ENCODE peak calls at places on chromosomes 5 and 9, in five cellular contexts. A, Z, Q, U and S are unnamed samples.
A peak's percentile ranks its signal among the peaks of the same experiment; 100 is the strongest.

GRCh38 chr5:180786398-180787005 is 16.1 kb downstream of the MGAT1 start:
- DNase-seq in A (peak; percentile 52), Z (no peak), Q (no peak), U (no peak), S (no peak)

GRCh38 chr9:81256368-81256767 is 433.0 kb downstream of the TLE1 start:
- DNase-seq in A (no peak), Z (no peak), Q (no peak), U (no peak), S (no peak)

GRCh38 chr5:66307647-66308257 is 163.7 kb downstream of the SREK1 start:
- DNase-seq in A (no peak), Z (peak; percentile 72), Q (no peak), U (peak; percentile 83), S (peak; percentile 14)

GRCh38 chr5:157116483-157116954 is 7.7 kb upstream of the HAVCR2 start:
- DNase-seq in A (no peak), Z (peak; percentile 61), Q (no peak), U (no peak), S (no peak)

GRCh38 chr9:37622462-37622861 is 28.3 kb upstream of the FRMPD1 start:
- DNase-seq in A (no peak), Z (no peak), Q (no peak), U (no peak), S (no peak)

GRCh38 chr9:107251756-107252322 is 31.2 kb upstream of the RAD23B start:
- DNase-seq in A (no peak), Z (no peak), Q (no peak), U (no peak), S (peak; percentile 83)

GRCh38 chr9:28866951-28867350 is 1293.7 kb upstream of the C9orf72 start:
- DNase-seq in A (no peak), Z (no peak), Q (no peak), U (no peak), S (no peak)

GRCh38 chr9:121861501-121862180 is 210.2 kb downstream of the DAB2IP start:
- DNase-seq in A (no peak), Z (peak; percentile 27), Q (peak; percentile 8), U (peak; percentile 72), S (no peak)

GRCh38 chr9:127661342-127661741 is 45.4 kb upstream of the CFAP157 start:
- DNase-seq in A (no peak), Z (no peak), Q (no peak), U (peak; percentile 64), S (no peak)

GRCh38 chr9:98149422-98149821 is 30.4 kb upstream of the TRIM14 start:
- DNase-seq in A (peak; percentile 34), Z (no peak), Q (no peak), U (no peak), S (no peak)

GRCh38 chr5:140925806-140926205 is 293 bp upstream of the PCDHAC1 start:
- DNase-seq in A (no peak), Z (no peak), Q (no peak), U (no peak), S (no peak)

GRCh38 chr5:150593593-150593992 is 46.9 kb upstream of the SYNPO start:
- DNase-seq in A (peak; percentile 34), Z (no peak), Q (no peak), U (no peak), S (no peak)

GRCh38 chr5:131265318-131265803 is 1.5 kb downstream of the CDC42SE2 start:
- DNase-seq in A (no peak), Z (peak; percentile 56), Q (peak; percentile 44), U (no peak), S (no peak)

GRCh38 chr9:91477106-91477505 is 53.5 kb upstream of the NFIL3 start:
- DNase-seq in A (no peak), Z (no peak), Q (no peak), U (peak; percentile 77), S (no peak)

GRCh38 chr5:158326241-158326640 is 467.3 kb upstream of the CLINT1 start:
- DNase-seq in A (no peak), Z (no peak), Q (no peak), U (peak; percentile 43), S (no peak)

GRCh38 chr5:62093981-62094380 is 212.0 kb upstream of the KIF2A start:
- DNase-seq in A (no peak), Z (no peak), Q (peak; percentile 44), U (peak; percentile 15), S (no peak)

GRCh38 chr5:2801602-2802525 is 50.4 kb upstream of the IRX2 start:
- DNase-seq in A (no peak), Z (no peak), Q (no peak), U (no peak), S (no peak)

GRCh38 chr5:57219386-57219785 is 45.5 kb downstream of the GPBP1 start:
- DNase-seq in A (no peak), Z (peak; percentile 17), Q (peak; percentile 25), U (no peak), S (no peak)

GRCh38 chr5:124796495-124796894 is 50.1 kb upstream of the ZNF608 start:
- DNase-seq in A (no peak), Z (peak; percentile 13), Q (no peak), U (no peak), S (no peak)

GRCh38 chr9:1960696-1961095 is 54.5 kb upstream of the SMARCA2 start:
- DNase-seq in A (no peak), Z (no peak), Q (no peak), U (no peak), S (no peak)

GRCh38 chr5:154214236-154215106 is 23.9 kb downstream of the GALNT10 start:
- DNase-seq in A (no peak), Z (no peak), Q (no peak), U (no peak), S (no peak)

GRCh38 chr9:130823435-130823834 is 11.6 kb upstream of the ABL1 start:
- DNase-seq in A (no peak), Z (no peak), Q (no peak), U (no peak), S (no peak)

GRCh38 chr9:129242191-129242953 is 64.3 kb upstream of the IER5L start:
- DNase-seq in A (peak; percentile 46), Z (no peak), Q (no peak), U (no peak), S (no peak)

GRCh38 chr9:133707065-133707760 is 30.9 kb downstream of the SARDH start:
- DNase-seq in A (peak; percentile 56), Z (no peak), Q (no peak), U (no peak), S (no peak)

GRCh38 chr9:133709716-133710571 is 28.2 kb downstream of the SARDH start:
- DNase-seq in A (peak; percentile 59), Z (no peak), Q (no peak), U (no peak), S (no peak)

GRCh38 chr9:133707761-133708122 is 30.4 kb downstream of the SARDH start:
- DNase-seq in A (peak; percentile 53), Z (no peak), Q (no peak), U (no peak), S (no peak)

GRCh38 chr9:133708123-133708769 is 29.9 kb downstream of the SARDH start:
- DNase-seq in A (peak; percentile 57), Z (no peak), Q (no peak), U (no peak), S (no peak)

GRCh38 chr9:133708770-133709611 is 29.2 kb downstream of the SARDH start:
- DNase-seq in A (peak; percentile 60), Z (peak; percentile 64), Q (no peak), U (peak; percentile 50), S (no peak)
- TF ChIP-seq CTCF in A (no peak), Z (no peak), Q (no peak), U (no peak), S (no peak)

GRCh38 chr5:169084775-169085566 is 216.0 kb downstream of the SLIT3 start:
- DNase-seq in A (no peak), Z (no peak), Q (no peak), U (peak; percentile 24), S (no peak)

GRCh38 chr5:169088032-169088726 is 212.8 kb downstream of the SLIT3 start:
- DNase-seq in A (no peak), Z (no peak), Q (no peak), U (peak; percentile 43), S (no peak)

GRCh38 chr5:169091396-169091980 is 209.5 kb downstream of the SLIT3 start:
- DNase-seq in A (no peak), Z (no peak), Q (no peak), U (no peak), S (no peak)

GRCh38 chr5:169085656-169086055 is 215.3 kb downstream of the SLIT3 start:
- DNase-seq in A (no peak), Z (no peak), Q (no peak), U (no peak), S (no peak)

GRCh38 chr5:169089343-169089742 is 211.6 kb downstream of the SLIT3 start:
- DNase-seq in A (no peak), Z (no peak), Q (no peak), U (no peak), S (no peak)
- TF ChIP-seq CTCF in A (no peak), Z (no peak), Q (no peak), U (peak; percentile 15), S (no peak)

GRCh38 chr9:105413486-105414068 is 34.3 kb upstream of the FSD1L start:
- DNase-seq in A (no peak), Z (no peak), Q (peak; percentile 14), U (peak; percentile 68), S (no peak)
- TF ChIP-seq CTCF in A (peak; percentile 21), Z (no peak), Q (no peak), U (peak; percentile 51), S (peak; percentile 40)

DNA sequence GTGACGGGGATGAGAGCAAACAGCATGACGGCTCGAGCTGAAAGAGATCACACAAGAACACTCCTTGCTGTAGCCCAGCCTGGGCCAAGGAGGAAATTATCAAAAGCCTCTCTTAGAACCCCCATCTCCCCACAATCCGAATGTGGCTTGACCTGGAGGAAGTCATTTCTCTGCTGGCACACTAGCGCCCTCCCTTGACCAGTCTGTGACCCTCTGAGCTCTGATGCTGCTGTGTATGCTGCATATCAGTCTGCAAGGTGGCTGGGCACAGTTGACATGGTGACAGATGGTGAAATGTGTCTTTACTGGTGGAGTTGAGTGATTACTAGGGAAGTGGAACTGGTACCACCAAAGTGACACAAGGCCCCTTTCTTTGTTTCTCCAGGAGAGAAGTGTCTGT is 3.3 kb downstream of the SLC46A2 start:
- DNase-seq in A (no peak), Z (no peak), Q (no peak), U (peak; percentile 59), S (no peak)
- TF ChIP-seq CTCF in A (peak; percentile 37), Z (no peak), Q (no peak), U (peak; percentile 60), S (no peak)